ENCODE peak calls at places on chromosomes 6 and 20, in seven cellular contexts. One of them, this sample, is unnamed.

GRCh38 chr20:38299963-38300362 is 4.0 kb upstream of the BPI start:
- DNase-seq in endothelial cell of umbilical vein: no peak
- DNase-seq in breast epithelium: peak; percentile 70
- DNase-seq in body of pancreas: no peak
- DNase-seq in stomach: peak; percentile 60
- DNase-seq in HCT116: no peak
- DNase-seq in adrenal gland: no peak
- DNase-seq in this sample: no peak

GRCh38 chr6:169965657-169966311 is 214.4 kb downstream of the ERMARD start:
- DNase-seq in endothelial cell of umbilical vein: no peak
- DNase-seq in breast epithelium: no peak
- DNase-seq in body of pancreas: peak; percentile 1
- DNase-seq in stomach: peak; percentile 18
- DNase-seq in HCT116: no peak
- DNase-seq in adrenal gland: no peak
- DNase-seq in this sample: no peak

GRCh38 chr20:54680872-54681297 is 205.5 kb downstream of the DOK5 start:
- DNase-seq in endothelial cell of umbilical vein: peak; percentile 42
- DNase-seq in breast epithelium: no peak
- DNase-seq in body of pancreas: peak; percentile 59
- DNase-seq in stomach: no peak
- DNase-seq in HCT116: peak; percentile 15
- DNase-seq in adrenal gland: peak; percentile 21
- DNase-seq in this sample: peak; percentile 59

GRCh38 chr20:7691647-7692046 is 248.6 kb downstream of the HAO1 start:
- DNase-seq in endothelial cell of umbilical vein: no peak
- DNase-seq in breast epithelium: no peak
- DNase-seq in body of pancreas: no peak
- DNase-seq in stomach: no peak
- DNase-seq in HCT116: no peak
- DNase-seq in adrenal gland: no peak
- DNase-seq in this sample: no peak

GRCh38 chr6:27049863-27050781 is 197.4 kb upstream of the PRSS16 start:
- DNase-seq in endothelial cell of umbilical vein: no peak
- DNase-seq in breast epithelium: peak; percentile 62
- DNase-seq in body of pancreas: no peak
- DNase-seq in stomach: no peak
- DNase-seq in HCT116: no peak
- DNase-seq in adrenal gland: no peak
- DNase-seq in this sample: no peak

GRCh38 chr6:82612475-82612874 is 248.9 kb downstream of the TPBG start:
- DNase-seq in endothelial cell of umbilical vein: no peak
- DNase-seq in breast epithelium: no peak
- DNase-seq in body of pancreas: no peak
- DNase-seq in stomach: no peak
- DNase-seq in HCT116: no peak
- DNase-seq in adrenal gland: no peak
- DNase-seq in this sample: no peak

GRCh38 chr20:5033566-5033965 is 32.3 kb upstream of the SLC23A2 start:
- DNase-seq in endothelial cell of umbilical vein: no peak
- DNase-seq in breast epithelium: no peak
- DNase-seq in body of pancreas: no peak
- DNase-seq in stomach: no peak
- DNase-seq in HCT116: no peak
- DNase-seq in adrenal gland: no peak
- DNase-seq in this sample: no peak

GRCh38 chr6:112027942-112028674 is 25.8 kb upstream of the CCN6 start:
- DNase-seq in endothelial cell of umbilical vein: no peak
- DNase-seq in breast epithelium: no peak
- DNase-seq in body of pancreas: no peak
- DNase-seq in stomach: no peak
- DNase-seq in HCT116: no peak
- DNase-seq in adrenal gland: no peak
- DNase-seq in this sample: no peak

DNA sequence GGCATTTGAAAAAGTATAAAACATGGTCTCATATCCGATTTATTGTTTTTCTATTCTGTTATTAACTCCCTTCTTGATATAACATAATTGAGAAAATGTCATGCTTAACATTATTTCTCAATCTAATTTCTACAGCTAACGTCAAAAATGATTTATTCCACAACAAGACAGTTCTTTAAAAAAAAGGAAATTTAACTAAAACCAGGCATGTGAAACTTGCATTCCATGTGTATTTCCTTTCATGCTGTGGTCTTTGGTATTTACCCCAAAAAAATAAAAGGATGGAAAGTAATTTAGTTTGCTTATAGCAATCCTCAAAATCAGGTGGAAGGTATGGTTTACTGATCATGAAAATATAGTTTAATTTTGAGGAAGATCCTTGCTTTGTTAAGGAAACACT is 142.8 kb downstream of the COL21A1 start:
- DNase-seq in endothelial cell of umbilical vein: no peak
- DNase-seq in breast epithelium: no peak
- DNase-seq in body of pancreas: no peak
- DNase-seq in stomach: no peak
- DNase-seq in HCT116: no peak
- DNase-seq in adrenal gland: no peak
- DNase-seq in this sample: no peak
- TF ChIP-seq POLR2A in endothelial cell of umbilical vein: no peak
- TF ChIP-seq POLR2A in breast epithelium: no peak
- TF ChIP-seq POLR2A in body of pancreas: no peak
- TF ChIP-seq POLR2A in stomach: no peak
- TF ChIP-seq POLR2A in HCT116: no peak
- TF ChIP-seq POLR2A in adrenal gland: no peak
- TF ChIP-seq POLR2A in this sample: no peak

GRCh38 chr6:11144393-11144829 is 32.9 kb upstream of the ERVFRD-1 start:
- DNase-seq in endothelial cell of umbilical vein: peak; percentile 70
- DNase-seq in breast epithelium: peak; percentile 72
- DNase-seq in body of pancreas: peak; percentile 81
- DNase-seq in stomach: peak; percentile 82
- DNase-seq in HCT116: peak; percentile 61
- DNase-seq in adrenal gland: peak; percentile 74
- DNase-seq in this sample: peak; percentile 83
- TF ChIP-seq POLR2A in endothelial cell of umbilical vein: no peak
- TF ChIP-seq POLR2A in breast epithelium: no peak
- TF ChIP-seq POLR2A in body of pancreas: no peak
- TF ChIP-seq POLR2A in stomach: no peak
- TF ChIP-seq POLR2A in HCT116: no peak
- TF ChIP-seq POLR2A in adrenal gland: no peak
- TF ChIP-seq POLR2A in this sample: no peak

GRCh38 chr6:44304282-44305199 is 8.6 kb downstream of the AARS2 start:
- DNase-seq in endothelial cell of umbilical vein: peak; percentile 41
- DNase-seq in breast epithelium: no peak
- DNase-seq in body of pancreas: peak; percentile 37
- DNase-seq in stomach: no peak
- DNase-seq in HCT116: peak; percentile 10
- DNase-seq in adrenal gland: no peak
- DNase-seq in this sample: peak; percentile 39
- TF ChIP-seq POLR2A in endothelial cell of umbilical vein: no peak
- TF ChIP-seq POLR2A in breast epithelium: no peak
- TF ChIP-seq POLR2A in body of pancreas: no peak
- TF ChIP-seq POLR2A in stomach: no peak
- TF ChIP-seq POLR2A in HCT116: no peak
- TF ChIP-seq POLR2A in adrenal gland: no peak
- TF ChIP-seq POLR2A in this sample: no peak

GRCh38 chr6:45421700-45422540 is 44.2 kb upstream of the SUPT3H start:
- DNase-seq in endothelial cell of umbilical vein: peak; percentile 48
- DNase-seq in breast epithelium: no peak
- DNase-seq in body of pancreas: peak; percentile 56
- DNase-seq in stomach: peak; percentile 57
- DNase-seq in HCT116: no peak
- DNase-seq in adrenal gland: peak; percentile 56
- DNase-seq in this sample: peak; percentile 45
- TF ChIP-seq POLR2A in endothelial cell of umbilical vein: no peak
- TF ChIP-seq POLR2A in breast epithelium: no peak
- TF ChIP-seq POLR2A in body of pancreas: no peak
- TF ChIP-seq POLR2A in stomach: no peak
- TF ChIP-seq POLR2A in HCT116: no peak
- TF ChIP-seq POLR2A in adrenal gland: no peak
- TF ChIP-seq POLR2A in this sample: no peak

GRCh38 chr6:168081858-168082546 is 3.0 kb upstream of the FRMD1 start:
- DNase-seq in endothelial cell of umbilical vein: no peak
- DNase-seq in breast epithelium: no peak
- DNase-seq in body of pancreas: no peak
- DNase-seq in stomach: no peak
- DNase-seq in HCT116: no peak
- DNase-seq in adrenal gland: no peak
- DNase-seq in this sample: no peak

GRCh38 chr6:168075787-168076202 is 3.2 kb downstream of the FRMD1 start:
- DNase-seq in endothelial cell of umbilical vein: no peak
- DNase-seq in breast epithelium: no peak
- DNase-seq in body of pancreas: no peak
- DNase-seq in stomach: no peak
- DNase-seq in HCT116: no peak
- DNase-seq in adrenal gland: no peak
- DNase-seq in this sample: no peak

GRCh38 chr6:168080397-168081077 is 1.5 kb upstream of the FRMD1 start:
- DNase-seq in endothelial cell of umbilical vein: no peak
- DNase-seq in breast epithelium: no peak
- DNase-seq in body of pancreas: no peak
- DNase-seq in stomach: no peak
- DNase-seq in HCT116: no peak
- DNase-seq in adrenal gland: no peak
- DNase-seq in this sample: no peak

GRCh38 chr6:168078199-168078942 is 641 bp downstream of the FRMD1 start:
- DNase-seq in endothelial cell of umbilical vein: no peak
- DNase-seq in breast epithelium: no peak
- DNase-seq in body of pancreas: no peak
- DNase-seq in stomach: no peak
- DNase-seq in HCT116: no peak
- DNase-seq in adrenal gland: no peak
- DNase-seq in this sample: peak; percentile 30

DNA sequence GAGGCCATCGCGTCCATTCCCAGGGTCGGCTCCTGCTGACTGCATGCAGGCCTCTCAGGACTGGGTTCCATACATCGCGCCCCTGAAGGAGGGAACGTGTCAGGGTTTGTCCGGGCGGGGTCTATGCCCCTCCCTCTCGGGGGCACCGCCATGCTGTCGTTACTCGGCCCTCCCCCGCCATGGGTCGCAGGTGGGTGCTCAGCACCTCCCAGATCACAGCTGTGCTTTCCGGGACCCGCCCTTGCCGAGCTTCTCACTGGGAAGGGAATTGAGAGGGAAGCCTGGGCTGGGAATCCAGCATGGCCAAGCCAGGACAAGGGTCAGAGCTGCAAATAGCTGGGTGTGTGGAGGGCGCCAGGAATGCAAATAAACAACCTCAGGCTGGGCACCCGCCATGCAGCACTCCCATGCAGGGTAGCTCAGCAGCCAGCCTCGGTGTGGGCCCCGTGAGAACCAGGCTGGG is at the start of gene FRMD1:
- DNase-seq in endothelial cell of umbilical vein: no peak
- DNase-seq in breast epithelium: no peak
- DNase-seq in body of pancreas: no peak
- DNase-seq in stomach: peak; percentile 62
- DNase-seq in HCT116: no peak
- DNase-seq in adrenal gland: no peak
- DNase-seq in this sample: no peak
- TF ChIP-seq POLR2A in endothelial cell of umbilical vein: no peak
- TF ChIP-seq POLR2A in breast epithelium: no peak
- TF ChIP-seq POLR2A in body of pancreas: no peak
- TF ChIP-seq POLR2A in stomach: no peak
- TF ChIP-seq POLR2A in HCT116: no peak
- TF ChIP-seq POLR2A in adrenal gland: no peak
- TF ChIP-seq POLR2A in this sample: no peak

GRCh38 chr6:167505782-167506181 is 180.9 kb downstream of the TTLL2 start:
- DNase-seq in endothelial cell of umbilical vein: no peak
- DNase-seq in breast epithelium: no peak
- DNase-seq in body of pancreas: no peak
- DNase-seq in stomach: no peak
- DNase-seq in HCT116: no peak
- DNase-seq in adrenal gland: no peak
- DNase-seq in this sample: no peak
- TF ChIP-seq POLR2A in endothelial cell of umbilical vein: no peak
- TF ChIP-seq POLR2A in breast epithelium: no peak
- TF ChIP-seq POLR2A in body of pancreas: no peak
- TF ChIP-seq POLR2A in stomach: no peak
- TF ChIP-seq POLR2A in HCT116: no peak
- TF ChIP-seq POLR2A in adrenal gland: no peak
- TF ChIP-seq POLR2A in this sample: no peak

DNA sequence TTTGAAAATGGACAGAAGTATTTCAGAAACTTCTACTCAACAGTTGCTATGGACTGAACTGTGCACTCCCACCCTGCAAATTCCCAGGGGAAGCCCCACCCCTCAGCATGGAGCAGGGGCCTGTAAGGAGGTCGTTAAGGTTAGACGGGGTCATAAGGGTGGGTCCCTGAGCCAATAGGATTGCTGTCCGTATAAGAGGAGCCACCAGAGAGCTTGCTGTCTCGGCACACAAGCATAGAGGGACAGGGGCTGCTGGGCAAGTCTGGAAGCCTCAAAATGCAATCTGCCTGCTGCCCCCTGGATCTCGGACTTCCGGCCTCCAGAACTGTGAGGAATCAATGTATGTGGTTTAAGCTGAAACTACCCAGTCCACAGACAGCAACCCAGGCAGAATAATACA is 37.4 kb upstream of the AFDN start:
- DNase-seq in endothelial cell of umbilical vein: no peak
- DNase-seq in breast epithelium: no peak
- DNase-seq in body of pancreas: no peak
- DNase-seq in stomach: no peak
- DNase-seq in HCT116: no peak
- DNase-seq in adrenal gland: no peak
- DNase-seq in this sample: no peak
- TF ChIP-seq POLR2A in endothelial cell of umbilical vein: no peak
- TF ChIP-seq POLR2A in breast epithelium: no peak
- TF ChIP-seq POLR2A in body of pancreas: no peak
- TF ChIP-seq POLR2A in stomach: no peak
- TF ChIP-seq POLR2A in HCT116: no peak
- TF ChIP-seq POLR2A in adrenal gland: no peak
- TF ChIP-seq POLR2A in this sample: no peak